ENCODE peak calls at places on chromosomes 4 and X, in six cellular contexts. One of them, this sample, is unnamed.

GRCh38 chrX:130545796-130546195 is 144.0 kb downstream of the RBMX2 start:
- DNase-seq in dorsolateral prefrontal cortex: no peak
- DNase-seq in tibial nerve: no peak
- DNase-seq in MM.1S: no peak
- DNase-seq in WERI-Rb-1: no peak
- DNase-seq in right lobe of liver: no peak
- DNase-seq in this sample: no peak

GRCh38 chr4:48909697-48910096 is 3.1 kb upstream of the OCIAD2 start:
- DNase-seq in dorsolateral prefrontal cortex: peak; percentile 32
- DNase-seq in MM.1S: no peak
- DNase-seq in right lobe of liver: no peak
- DNase-seq in WERI-Rb-1: no peak
- DNase-seq in tibial nerve: no peak
- DNase-seq in this sample: peak; percentile 41

GRCh38 chr4:37268311-37268710 is 23.8 kb downstream of the NWD2 start:
- DNase-seq in tibial nerve: no peak
- DNase-seq in WERI-Rb-1: no peak
- DNase-seq in right lobe of liver: no peak
- DNase-seq in dorsolateral prefrontal cortex: no peak
- DNase-seq in MM.1S: no peak
- DNase-seq in this sample: no peak

GRCh38 chrX:119694601-119695534 is 1.9 kb upstream of the SEPTIN6 start:
- DNase-seq in MM.1S: no peak
- DNase-seq in WERI-Rb-1: no peak
- DNase-seq in right lobe of liver: no peak
- DNase-seq in dorsolateral prefrontal cortex: no peak
- DNase-seq in tibial nerve: no peak
- DNase-seq in this sample: no peak

GRCh38 chr4:47741200-47741599 is 96.7 kb downstream of the CORIN start:
- DNase-seq in WERI-Rb-1: no peak
- DNase-seq in right lobe of liver: no peak
- DNase-seq in dorsolateral prefrontal cortex: no peak
- DNase-seq in MM.1S: no peak
- DNase-seq in tibial nerve: no peak
- DNase-seq in this sample: no peak

GRCh38 chr4:105474110-105474518 is 252 bp upstream of the PPA2 start:
- DNase-seq in right lobe of liver: peak; percentile 92
- DNase-seq in tibial nerve: peak; percentile 76
- DNase-seq in dorsolateral prefrontal cortex: peak; percentile 81
- DNase-seq in MM.1S: no peak
- DNase-seq in WERI-Rb-1: no peak
- DNase-seq in this sample: peak; percentile 51

GRCh38 chr4:104465201-104465600 is 29.5 kb downstream of the CXXC4 start:
- DNase-seq in WERI-Rb-1: no peak
- DNase-seq in tibial nerve: no peak
- DNase-seq in dorsolateral prefrontal cortex: no peak
- DNase-seq in MM.1S: no peak
- DNase-seq in right lobe of liver: no peak
- DNase-seq in this sample: no peak

GRCh38 chrX:119272882-119273806 is 37.1 kb downstream of the PGRMC1 start:
- DNase-seq in tibial nerve: no peak
- DNase-seq in MM.1S: no peak
- DNase-seq in WERI-Rb-1: no peak
- DNase-seq in dorsolateral prefrontal cortex: no peak
- DNase-seq in right lobe of liver: peak; percentile 41
- DNase-seq in this sample: no peak

GRCh38 chrX:130110379-130111219 is at the start of gene ELF4:
- DNase-seq in right lobe of liver: peak; percentile 51
- DNase-seq in tibial nerve: no peak
- DNase-seq in dorsolateral prefrontal cortex: no peak
- DNase-seq in WERI-Rb-1: peak; percentile 43
- DNase-seq in MM.1S: peak; percentile 55
- DNase-seq in this sample: peak; percentile 75

GRCh38 chr4:25827897-25828296 is 34.9 kb downstream of the SEL1L3 start:
- DNase-seq in right lobe of liver: no peak
- DNase-seq in dorsolateral prefrontal cortex: no peak
- DNase-seq in tibial nerve: no peak
- DNase-seq in WERI-Rb-1: peak; percentile 78
- DNase-seq in MM.1S: no peak
- DNase-seq in this sample: no peak

GRCh38 chr4:152258804-152259708 is 276.8 kb downstream of the FBXW7 start:
- DNase-seq in tibial nerve: no peak
- DNase-seq in right lobe of liver: no peak
- DNase-seq in dorsolateral prefrontal cortex: no peak
- DNase-seq in WERI-Rb-1: no peak
- DNase-seq in MM.1S: no peak
- DNase-seq in this sample: no peak

GRCh38 chr4:10403633-10404445 is 53.4 kb downstream of the ZNF518B start:
- DNase-seq in tibial nerve: peak; percentile 60
- DNase-seq in right lobe of liver: no peak
- DNase-seq in dorsolateral prefrontal cortex: no peak
- DNase-seq in MM.1S: peak; percentile 14
- DNase-seq in WERI-Rb-1: peak; percentile 35
- DNase-seq in this sample: no peak

GRCh38 chr4:16692021-16692420 is 206.4 kb downstream of the LDB2 start:
- DNase-seq in dorsolateral prefrontal cortex: no peak
- DNase-seq in WERI-Rb-1: no peak
- DNase-seq in MM.1S: no peak
- DNase-seq in right lobe of liver: no peak
- DNase-seq in tibial nerve: no peak
- DNase-seq in this sample: no peak

GRCh38 chr4:786861-787300 is 39.0 kb downstream of the CPLX1 start:
- DNase-seq in MM.1S: no peak
- DNase-seq in right lobe of liver: peak; percentile 59
- DNase-seq in tibial nerve: no peak
- DNase-seq in dorsolateral prefrontal cortex: no peak
- DNase-seq in WERI-Rb-1: no peak
- DNase-seq in this sample: no peak

GRCh38 chr4:15003441-15003890 is 1.2 kb downstream of the CPEB2 start:
- DNase-seq in MM.1S: peak; percentile 52
- DNase-seq in WERI-Rb-1: peak; percentile 47
- DNase-seq in dorsolateral prefrontal cortex: peak; percentile 39
- DNase-seq in right lobe of liver: peak; percentile 69
- DNase-seq in tibial nerve: no peak
- DNase-seq in this sample: peak; percentile 72

GRCh38 chr4:74619931-74620702 is 174.2 kb downstream of the BTC start:
- DNase-seq in dorsolateral prefrontal cortex: no peak
- DNase-seq in right lobe of liver: no peak
- DNase-seq in WERI-Rb-1: no peak
- DNase-seq in MM.1S: no peak
- DNase-seq in tibial nerve: no peak
- DNase-seq in this sample: no peak

GRCh38 chr4:55018521-55018920 is 106.9 kb downstream of the KDR start:
- DNase-seq in WERI-Rb-1: no peak
- DNase-seq in MM.1S: peak; percentile 40
- DNase-seq in right lobe of liver: no peak
- DNase-seq in dorsolateral prefrontal cortex: no peak
- DNase-seq in tibial nerve: no peak
- DNase-seq in this sample: no peak

GRCh38 chrX:120726294-120726693 is 96.4 kb upstream of the C1GALT1C1 start:
- DNase-seq in WERI-Rb-1: no peak
- DNase-seq in MM.1S: peak; percentile 19
- DNase-seq in dorsolateral prefrontal cortex: no peak
- DNase-seq in tibial nerve: no peak
- DNase-seq in right lobe of liver: no peak
- DNase-seq in this sample: no peak

GRCh38 chrX:111119341-111119740 is 23.4 kb downstream of the PAK3 start:
- DNase-seq in dorsolateral prefrontal cortex: no peak
- DNase-seq in tibial nerve: no peak
- DNase-seq in right lobe of liver: no peak
- DNase-seq in MM.1S: no peak
- DNase-seq in WERI-Rb-1: no peak
- DNase-seq in this sample: no peak

GRCh38 chr4:64158648-64159326 is 250.5 kb downstream of the TECRL start:
- DNase-seq in tibial nerve: peak; percentile 84
- DNase-seq in dorsolateral prefrontal cortex: peak; percentile 57
- DNase-seq in right lobe of liver: no peak
- DNase-seq in MM.1S: peak; percentile 96
- DNase-seq in WERI-Rb-1: peak; percentile 70
- DNase-seq in this sample: no peak

GRCh38 chr4:14802596-14802995 is 199.7 kb upstream of the CPEB2 start:
- DNase-seq in MM.1S: no peak
- DNase-seq in tibial nerve: no peak
- DNase-seq in WERI-Rb-1: no peak
- DNase-seq in right lobe of liver: no peak
- DNase-seq in dorsolateral prefrontal cortex: no peak
- DNase-seq in this sample: no peak

GRCh38 chrX:108165349-108166111 is 74.0 kb downstream of the ATG4A start:
- DNase-seq in tibial nerve: no peak
- DNase-seq in right lobe of liver: no peak
- DNase-seq in dorsolateral prefrontal cortex: no peak
- DNase-seq in WERI-Rb-1: peak; percentile 10
- DNase-seq in MM.1S: no peak
- DNase-seq in this sample: no peak

GRCh38 chr4:76655566-76656479 is 220.8 kb downstream of the SHROOM3 start:
- DNase-seq in tibial nerve: no peak
- DNase-seq in dorsolateral prefrontal cortex: no peak
- DNase-seq in MM.1S: no peak
- DNase-seq in WERI-Rb-1: no peak
- DNase-seq in right lobe of liver: no peak
- DNase-seq in this sample: no peak
- H3K27ac ChIP-seq in tibial nerve: no peak overlapping the region
- H3K27ac ChIP-seq in dorsolateral prefrontal cortex: no peak overlapping the region
- H3K27ac ChIP-seq in MM.1S: no peak overlapping the region
- H3K27ac ChIP-seq in WERI-Rb-1: no peak overlapping the region
- H3K27ac ChIP-seq in right lobe of liver: no peak overlapping the region
- H3K27ac ChIP-seq in this sample: peak overlapping the region; percentile 80

GRCh38 chr4:53346920-53347852 is 18.7 kb downstream of the SCFD2 start:
- DNase-seq in right lobe of liver: no peak
- DNase-seq in dorsolateral prefrontal cortex: no peak
- DNase-seq in tibial nerve: no peak
- DNase-seq in WERI-Rb-1: no peak
- DNase-seq in MM.1S: no peak
- DNase-seq in this sample: no peak
- TF ChIP-seq CTCF in right lobe of liver: no peak
- TF ChIP-seq CTCF in dorsolateral prefrontal cortex: no peak
- TF ChIP-seq CTCF in tibial nerve: no peak
- TF ChIP-seq CTCF in WERI-Rb-1: no peak
- TF ChIP-seq CTCF in MM.1S: no peak
- TF ChIP-seq CTCF in this sample: no peak

GRCh38 chrX:12844319-12844718 is 22.6 kb upstream of the TLR7 start:
- DNase-seq in MM.1S: no peak
- DNase-seq in dorsolateral prefrontal cortex: no peak
- DNase-seq in right lobe of liver: no peak
- DNase-seq in WERI-Rb-1: no peak
- DNase-seq in tibial nerve: no peak
- DNase-seq in this sample: no peak
- H3K27ac ChIP-seq in MM.1S: peak overlapping the region; percentile 7
- H3K27ac ChIP-seq in dorsolateral prefrontal cortex: no peak overlapping the region
- H3K27ac ChIP-seq in right lobe of liver: no peak overlapping the region
- H3K27ac ChIP-seq in WERI-Rb-1: no peak overlapping the region
- H3K27ac ChIP-seq in tibial nerve: no peak overlapping the region
- H3K27ac ChIP-seq in this sample: no peak overlapping the region

GRCh38 chr4:87058272-87059073 is 123.7 kb downstream of the AFF1 start:
- DNase-seq in dorsolateral prefrontal cortex: peak; percentile 43
- DNase-seq in MM.1S: no peak
- DNase-seq in right lobe of liver: no peak
- DNase-seq in WERI-Rb-1: peak; percentile 78
- DNase-seq in tibial nerve: no peak
- DNase-seq in this sample: no peak
- TF ChIP-seq CTCF in dorsolateral prefrontal cortex: no peak
- TF ChIP-seq CTCF in MM.1S: no peak
- TF ChIP-seq CTCF in right lobe of liver: no peak
- TF ChIP-seq CTCF in WERI-Rb-1: peak; percentile 70
- TF ChIP-seq CTCF in tibial nerve: no peak
- TF ChIP-seq CTCF in this sample: no peak

DNA sequence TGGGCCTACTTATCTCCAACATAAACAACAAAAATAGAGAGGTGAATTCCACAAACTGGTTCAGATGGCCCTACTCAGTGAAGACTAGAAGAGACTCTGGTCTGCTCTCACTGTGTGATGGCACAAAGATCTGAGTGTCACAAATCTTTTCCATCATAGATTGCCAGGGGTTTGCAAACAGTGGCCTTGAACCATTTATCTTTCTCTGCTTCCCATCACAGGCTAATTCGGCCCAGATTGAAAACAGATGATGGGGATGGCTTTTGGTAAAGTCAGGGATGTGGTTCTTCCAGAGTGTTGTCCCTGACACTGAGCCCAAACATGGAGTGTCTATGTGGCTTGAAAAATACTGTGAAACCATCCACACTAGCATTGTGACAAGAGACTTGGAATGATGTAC is 25.1 kb upstream of the PLAC1 start:
- DNase-seq in MM.1S: no peak
- DNase-seq in tibial nerve: no peak
- DNase-seq in dorsolateral prefrontal cortex: no peak
- DNase-seq in right lobe of liver: no peak
- DNase-seq in WERI-Rb-1: no peak
- DNase-seq in this sample: no peak
- H3K27ac ChIP-seq in MM.1S: no peak overlapping the region
- H3K27ac ChIP-seq in tibial nerve: no peak overlapping the region
- H3K27ac ChIP-seq in dorsolateral prefrontal cortex: no peak overlapping the region
- H3K27ac ChIP-seq in right lobe of liver: no peak overlapping the region
- H3K27ac ChIP-seq in WERI-Rb-1: no peak overlapping the region
- H3K27ac ChIP-seq in this sample: no peak overlapping the region

DNA sequence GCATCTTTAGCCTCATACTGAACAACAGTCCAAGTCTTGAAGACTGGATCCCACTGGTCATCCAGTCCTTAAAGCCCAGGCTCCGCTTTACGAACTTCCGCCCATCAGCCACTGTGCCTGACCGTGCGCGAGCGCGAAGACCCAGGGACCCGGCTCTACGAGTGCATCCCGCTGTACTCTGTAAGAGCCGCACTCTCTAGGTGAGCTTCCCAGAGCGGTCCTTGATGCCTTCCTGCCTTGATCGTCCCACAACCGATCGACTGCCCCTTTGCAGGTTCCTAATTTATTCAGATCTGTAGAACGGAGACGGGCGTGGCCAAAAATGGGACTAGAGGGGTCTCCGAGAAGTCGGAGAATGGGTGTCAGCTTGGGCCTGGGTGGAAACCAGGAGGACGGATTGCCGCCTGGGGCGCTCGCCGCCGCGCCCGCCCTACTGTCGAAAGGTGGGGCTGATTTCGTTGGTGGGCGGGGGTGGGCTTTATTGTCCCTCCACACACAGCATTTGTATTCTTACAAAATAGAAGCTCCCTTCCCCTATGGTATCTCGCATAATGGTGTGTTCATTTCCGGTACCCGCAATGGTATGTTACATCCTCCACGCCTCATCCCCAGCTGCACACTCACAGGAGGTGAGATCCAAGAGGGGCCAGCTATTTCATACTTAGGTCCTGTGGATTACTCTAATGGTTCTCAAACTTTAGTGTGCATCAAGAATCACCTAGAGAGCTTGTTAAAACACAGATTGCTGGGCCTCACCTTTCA is 42.3 kb upstream of the FAM156A start:
- DNase-seq in tibial nerve: no peak
- DNase-seq in MM.1S: no peak
- DNase-seq in right lobe of liver: no peak
- DNase-seq in WERI-Rb-1: no peak
- DNase-seq in dorsolateral prefrontal cortex: no peak
- DNase-seq in this sample: no peak
- TF ChIP-seq CTCF in tibial nerve: no peak
- TF ChIP-seq CTCF in MM.1S: no peak
- TF ChIP-seq CTCF in right lobe of liver: no peak
- TF ChIP-seq CTCF in WERI-Rb-1: no peak
- TF ChIP-seq CTCF in dorsolateral prefrontal cortex: no peak
- TF ChIP-seq CTCF in this sample: no peak